ENCODE peak calls at places on chromosomes 4 and X, in four cellular contexts. R is PC-3, Z is K562, F is SK-N-SH. G is an unnamed sample. For H3K36me3, the result is how much of the 10 kb centered on the place peaks cover.

GRCh38 chr4:57442834-57443291 is 332.7 kb upstream of the IGFBP7 start:
- DNase-seq in F (peak), R (peak), Z (peak), G (peak)

GRCh38 chrX:9598344-9598743 is 133.5 kb downstream of the TBL1X start:
- DNase-seq in F (no peak), R (no peak), Z (no peak), G (no peak)

GRCh38 chr4:112038861-112039260 is 106.4 kb upstream of the FAM241A start:
- DNase-seq in F (no peak), R (peak), Z (no peak), G (no peak)

GRCh38 chrX:39519213-39519544 is 578.6 kb downstream of the BCOR start:
- DNase-seq in Z (no peak), R (peak), F (peak), G (peak)

GRCh38 chr4:24003926-24004325 is 114.1 kb upstream of the PPARGC1A start:
- DNase-seq in F (no peak), R (no peak), Z (no peak), G (no peak)

GRCh38 chr4:74157116-74157742 is 689 bp upstream of the MTHFD2L start:
- DNase-seq in F (no peak), Z (no peak), R (no peak), G (no peak)

GRCh38 chr4:150909116-150909515 is 106.0 kb downstream of the LRBA start:
- DNase-seq in F (no peak), R (no peak), Z (no peak), G (no peak)

GRCh38 chrX:49878834-49879655 is at the start of gene USP27X:
- DNase-seq in Z (peak), R (peak), F (peak), G (peak)

GRCh38 chrX:151878574-151878973 is 34.1 kb upstream of the MAGEA4 start:
- DNase-seq in R (no peak), F (no peak), Z (no peak), G (no peak)

GRCh38 chr4:47926667-47927258 is 12.4 kb upstream of the NFXL1 start:
- DNase-seq in F (peak), R (peak), Z (peak), G (no peak)

GRCh38 chr4:13322681-13323101 is 161.4 kb downstream of the RAB28 start:
- DNase-seq in R (no peak), F (no peak), Z (no peak), G (no peak)

GRCh38 chr4:22462693-22463092 is 53.2 kb downstream of the ADGRA3 start:
- DNase-seq in F (no peak), R (no peak), Z (no peak), G (no peak)

GRCh38 chr4:99483636-99484035 is 27.2 kb upstream of the C4orf17 start:
- DNase-seq in F (no peak), Z (no peak), R (peak), G (no peak)

GRCh38 chr4:156830356-156830755 is 141.2 kb downstream of the PDGFC start:
- DNase-seq in Z (no peak), R (peak), F (no peak), G (no peak)

GRCh38 chr4:109472343-109472761 is 38.7 kb downstream of the SEC24B start:
- DNase-seq in F (no peak), Z (peak), R (peak), G (no peak)

GRCh38 chr4:94577136-94577535 is 125.4 kb downstream of the PDLIM5 start:
- DNase-seq in Z (no peak), R (no peak), F (peak), G (peak)

GRCh38 chr4:152708361-152708760 is 28.6 kb upstream of the TMEM154 start:
- DNase-seq in F (no peak), R (peak), Z (no peak), G (no peak)

GRCh38 chrX:66544181-66544580 is 94.7 kb downstream of the EDA2R start:
- DNase-seq in F (no peak), Z (no peak), R (no peak), G (no peak)

GRCh38 chr4:152278505-152279301 is 257.2 kb downstream of the FBXW7 start:
- DNase-seq in R (no peak), Z (no peak), F (no peak), G (peak)

GRCh38 chr4:37383579-37384229 is 139.2 kb downstream of the NWD2 start:
- DNase-seq in R (peak), Z (peak), F (peak), G (no peak)

GRCh38 chr4:119284876-119285611 is 36.9 kb downstream of the FABP2 start:
- DNase-seq in Z (no peak), R (peak), F (no peak), G (no peak)

GRCh38 chrX:1178580-1179057 is 33.8 kb downstream of the CRLF2 start:
- DNase-seq in F (no peak), Z (no peak), R (peak), G (no peak)

GRCh38 chr4:73823756-73824155 is 12.7 kb upstream of the CXCL6 start:
- DNase-seq in Z (no peak), R (no peak), F (no peak), G (no peak)

GRCh38 chrX:106935175-106935574 is 15.0 kb downstream of the CLDN2 start:
- DNase-seq in F (no peak), R (no peak), Z (no peak), G (no peak)

GRCh38 chr4:183333983-183334382 is 11.8 kb upstream of the CLDN24 start:
- DNase-seq in R (peak), Z (no peak), F (no peak), G (no peak)

GRCh38 chrX:133921764-133922389 is 63.5 kb downstream of the GPC3 start:
- DNase-seq in R (peak), F (peak), Z (peak), G (no peak)

GRCh38 chr4:157013656-157014055 is 42.1 kb upstream of the PDGFC start:
- DNase-seq in Z (no peak), R (peak), F (no peak), G (no peak)

GRCh38 chr4:54384563-54384962 is 155.5 kb downstream of the PDGFRA start:
- DNase-seq in Z (no peak), R (peak), F (no peak), G (no peak)

GRCh38 chrX:153728951-153729631 is 4.4 kb downstream of the ABCD1 start:
- DNase-seq in R (no peak), Z (no peak), F (no peak), G (no peak)

GRCh38 chrX:40097101-40097491 is 662 bp downstream of the BCOR start:
- DNase-seq in R (no peak), Z (peak), F (peak), G (no peak)

GRCh38 chr4:139934786-139935330 is 219.1 kb downstream of the MAML3 start:
- DNase-seq in Z (no peak), R (no peak), F (peak), G (no peak)

GRCh38 chrX:45295587-45295986 is 94.9 kb upstream of the DIPK2B start:
- DNase-seq in F (no peak), Z (no peak), R (peak), G (no peak)

GRCh38 chr4:186725422-186726149 is 1.9 kb upstream of the FAT1 start:
- DNase-seq in R (peak), Z (peak), F (peak), G (no peak)

GRCh38 chr4:188550296-188550695 is 411.1 kb downstream of the TRIML1 start:
- DNase-seq in Z (no peak), F (no peak), R (no peak), G (no peak)

GRCh38 chrX:118215346-118215745 is 98.7 kb upstream of the KLHL13 start:
- DNase-seq in F (no peak), R (peak), Z (no peak), G (no peak)
- H3K27ac ChIP-seq in F (peak), R (no peak), Z (no peak), G (no peak)

DNA sequence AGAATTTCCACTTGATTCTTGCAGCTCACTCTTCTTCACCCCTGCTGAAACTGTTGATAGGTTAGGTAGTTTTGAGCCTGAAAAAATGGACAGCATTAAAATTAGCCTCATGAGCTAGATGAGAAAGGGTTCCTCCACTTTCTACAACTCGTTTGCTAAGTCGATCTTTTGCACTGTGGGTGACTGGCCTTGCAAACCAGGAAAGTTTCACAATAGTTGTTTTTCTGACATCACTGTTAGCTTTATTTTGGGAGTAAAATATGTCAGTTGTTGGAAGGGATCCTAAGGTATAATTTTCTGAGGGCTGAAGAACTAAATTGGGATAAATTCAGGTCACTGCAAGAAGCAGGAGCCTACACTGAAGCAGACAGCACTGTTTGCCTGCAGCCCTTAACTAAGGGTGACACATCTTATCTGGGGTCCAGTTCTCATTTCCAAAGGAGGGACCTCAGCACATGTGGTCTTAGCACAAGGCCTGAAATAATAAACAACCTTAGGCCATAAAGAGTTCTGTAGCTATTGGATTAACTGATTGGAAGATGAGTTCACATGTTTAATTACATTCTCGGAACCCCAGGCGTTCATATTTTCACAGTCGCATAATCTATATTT is 29.1 kb downstream of the ANAPC4 start:
- DNase-seq in F (no peak), Z (no peak), R (no peak), G (no peak)
- H3K36me3 ChIP-seq in F (half or more), Z (half or more), R (under half), G (under half)

GRCh38 chr4:1183985-1184773 is 11.8 kb upstream of the SPON2 start:
- DNase-seq in Z (no peak), F (no peak), R (no peak), G (no peak)
- H3K9ac ChIP-seq in Z (no peak), F (no peak), R (no peak), G (no peak)

GRCh38 chr4:71833175-71833900 is 49.5 kb upstream of the GC start:
- DNase-seq in Z (no peak), F (no peak), R (peak), G (no peak)

GRCh38 chr4:71830497-71831178 is 46.8 kb upstream of the GC start:
- DNase-seq in F (no peak), R (no peak), Z (no peak), G (no peak)

GRCh38 chr4:71828450-71828849 is 44.6 kb upstream of the GC start:
- DNase-seq in R (no peak), F (no peak), Z (no peak), G (peak)

GRCh38 chr4:71832049-71832448 is 48.2 kb upstream of the GC start:
- DNase-seq in R (no peak), Z (no peak), F (no peak), G (no peak)

GRCh38 chr4:71827811-71828210 is 43.9 kb upstream of the GC start:
- DNase-seq in R (no peak), Z (no peak), F (no peak), G (no peak)
- H3K27ac ChIP-seq in R (no peak), Z (no peak), F (no peak), G (no peak)

DNA sequence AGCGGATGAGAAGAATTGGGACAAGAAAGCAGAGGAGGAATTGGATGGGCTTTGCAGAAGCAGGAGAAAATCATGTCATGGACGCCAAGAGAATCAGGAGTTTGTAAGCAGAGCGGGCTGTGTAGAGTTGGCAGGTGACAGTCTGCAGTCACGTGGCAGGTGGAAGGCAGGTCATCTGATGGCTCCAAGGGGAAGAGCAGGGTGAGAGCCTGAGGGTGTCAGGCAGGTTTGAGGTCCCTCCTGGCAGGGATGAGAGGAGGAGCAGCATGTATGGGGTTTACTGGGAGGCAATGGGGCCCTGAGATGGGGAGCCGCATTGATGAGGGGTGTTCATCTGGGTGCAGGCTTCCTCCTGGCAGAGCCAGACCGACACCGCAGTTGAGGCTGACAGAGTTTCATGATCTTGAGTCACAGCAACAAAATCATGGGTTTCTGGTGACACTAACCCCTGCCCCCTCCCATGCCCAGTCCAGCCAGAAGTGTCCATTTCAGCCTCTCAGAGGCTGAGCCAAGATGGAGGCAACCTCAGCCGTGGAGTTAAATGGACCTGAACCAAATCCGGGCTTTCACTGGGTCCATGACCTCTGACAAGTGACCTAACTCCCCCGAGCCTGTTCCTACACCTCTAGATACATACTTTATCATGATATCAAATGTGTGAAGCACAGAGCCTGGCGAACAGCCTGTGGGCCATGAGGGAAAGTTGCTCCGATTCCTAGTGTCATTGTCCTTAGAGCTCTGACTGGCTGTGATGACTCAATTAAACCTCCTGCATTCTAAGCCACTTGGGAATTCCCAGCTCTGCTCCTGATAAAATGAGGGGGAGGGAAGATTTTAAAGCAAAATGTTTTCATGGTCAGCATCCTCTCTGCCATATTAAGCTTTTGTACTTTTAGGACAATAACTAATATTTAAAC is 36.1 kb downstream of the EVC start:
- DNase-seq in R (peak), Z (peak), F (no peak), G (no peak)
- H3K36me3 ChIP-seq in R (under half), Z (under half), F (under half), G (under half)

DNA sequence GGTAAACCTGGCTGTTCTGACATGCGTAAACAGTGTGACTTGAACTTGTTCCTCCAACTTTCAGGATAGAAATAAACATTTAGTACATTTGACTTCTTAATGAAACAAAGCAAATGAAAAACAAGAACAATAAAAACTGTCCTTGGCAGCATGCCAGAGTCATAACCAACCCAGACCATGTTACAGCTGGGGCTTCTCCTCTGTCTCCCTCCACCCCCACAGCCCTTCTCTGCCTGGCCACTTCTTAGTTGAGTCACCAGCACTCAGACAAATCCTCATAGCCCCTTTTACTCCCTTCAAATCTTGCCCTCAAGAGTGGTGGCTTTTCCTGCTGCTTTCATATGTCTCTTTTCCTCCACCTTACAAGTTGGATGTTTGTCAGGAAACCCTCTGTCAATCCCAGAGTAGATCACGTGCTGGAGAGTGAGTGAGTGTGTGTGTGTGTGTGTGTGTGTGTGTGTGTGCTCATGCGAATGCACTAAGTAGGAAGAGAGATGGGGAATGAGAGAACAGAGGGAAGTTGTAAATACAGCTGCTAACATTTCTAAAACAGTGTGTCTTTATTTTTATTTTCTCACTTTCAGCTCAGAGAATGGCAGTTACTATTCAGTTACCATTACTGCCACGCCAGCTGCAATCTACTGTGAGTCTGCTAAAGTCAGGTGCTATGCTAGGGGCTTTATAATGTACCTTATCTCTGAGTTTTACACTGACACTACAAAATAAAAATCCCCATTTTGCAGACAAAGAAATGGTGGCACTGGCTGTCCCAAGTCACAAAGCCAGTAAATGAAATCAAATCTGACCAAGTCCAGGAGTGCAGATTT is 15.0 kb downstream of the SCARB2 start:
- DNase-seq in Z (peak), R (peak), F (peak), G (no peak)
- H3K9ac ChIP-seq in Z (peak), R (no peak), F (peak), G (peak)

GRCh38 chrX:74343327-74343969 is 39.5 kb downstream of the ZCCHC13 start:
- DNase-seq in R (no peak), Z (no peak), F (no peak), G (no peak)
- H3K27ac ChIP-seq in R (peak), Z (no peak), F (no peak), G (no peak)

GRCh38 chr4:6851962-6852361 is 57.7 kb upstream of the TBC1D14 start:
- DNase-seq in R (no peak), Z (no peak), F (no peak), G (no peak)

GRCh38 chr4:6847134-6847533 is 62.5 kb upstream of the TBC1D14 start:
- DNase-seq in Z (no peak), F (no peak), R (no peak), G (no peak)

GRCh38 chr4:6851431-6851830 is 58.2 kb upstream of the TBC1D14 start:
- DNase-seq in F (no peak), Z (no peak), R (no peak), G (no peak)

GRCh38 chr4:6845574-6845973 is 63.0 kb downstream of the KIAA0232 start:
- DNase-seq in Z (no peak), R (no peak), F (no peak), G (no peak)

GRCh38 chr4:6848717-6849305 is 60.8 kb upstream of the TBC1D14 start:
- DNase-seq in Z (no peak), R (no peak), F (no peak), G (no peak)
- H3K36me3 ChIP-seq in Z (half or more), R (under half), F (under half), G (under half)

GRCh38 chrX:53013291-53013690 is 35.3 kb upstream of the GPR173 start:
- DNase-seq in R (no peak), F (no peak), Z (no peak), G (no peak)
- H3K9ac ChIP-seq in R (no peak), F (no peak), Z (no peak), G (no peak)